ENCODE peak calls at places on chromosome 18, in five cellular contexts. W, H, U, G and P are unnamed samples.

GRCh38 chr18:12346240-12346565 is 30.8 kb downstream of the AFG3L2 start:
- DNase-seq in U (no peak), H (no peak), W (no peak), G (no peak), P (no peak)

GRCh38 chr18:36038102-36038663 is 29.2 kb downstream of the RPRD1A start:
- DNase-seq in W (no peak), G (no peak), H (no peak), U (no peak), P (no peak)

GRCh38 chr18:51191139-51191717 is 6.3 kb downstream of the MEX3C start:
- DNase-seq in H (no peak), G (no peak), W (no peak), U (no peak), P (no peak)

GRCh38 chr18:74388227-74388626 is 68.9 kb downstream of the DIPK1C start:
- DNase-seq in U (no peak), G (no peak), H (peak), W (no peak), P (no peak)

GRCh38 chr18:79603321-79604204 is 76.0 kb upstream of the CTDP1 start:
- DNase-seq in G (no peak), H (no peak), W (no peak), U (peak), P (no peak)

GRCh38 chr18:10089881-10090280 is 176.1 kb downstream of the VAPA start:
- DNase-seq in G (no peak), H (no peak), U (no peak), W (no peak), P (no peak)

GRCh38 chr18:12589419-12589818 is 68.5 kb downstream of the SPIRE1 start:
- DNase-seq in W (no peak), G (no peak), H (no peak), U (no peak), P (no peak)

GRCh38 chr18:12362473-12363174 is 14.4 kb downstream of the AFG3L2 start:
- DNase-seq in G (no peak), W (no peak), H (no peak), U (no peak), P (no peak)

GRCh38 chr18:42801706-42802105 is 313.8 kb downstream of the RIT2 start:
- DNase-seq in U (no peak), W (no peak), G (no peak), H (no peak), P (no peak)

GRCh38 chr18:63255435-63255834 is 64.1 kb downstream of the BCL2 start:
- DNase-seq in W (no peak), G (no peak), U (no peak), H (no peak), P (no peak)

GRCh38 chr18:54983041-54983686 is 23.9 kb upstream of the CCDC68 start:
- DNase-seq in U (no peak), W (peak), G (no peak), H (peak), P (peak)

GRCh38 chr18:23317975-23318675 is 135.0 kb upstream of the RIOK3 start:
- DNase-seq in W (no peak), H (peak), U (no peak), G (no peak), P (no peak)

GRCh38 chr18:62523631-62524442 is 1.0 kb downstream of the ZCCHC2 start:
- DNase-seq in W (no peak), U (peak), H (no peak), G (peak), P (peak)

GRCh38 chr18:51654441-51655326 is 457.2 kb upstream of the MEX3C start:
- DNase-seq in W (no peak), U (no peak), G (no peak), H (no peak), P (no peak)

GRCh38 chr18:13583567-13584245 is 142.7 kb downstream of the FAM210A start:
- DNase-seq in W (no peak), H (no peak), U (no peak), G (no peak), P (no peak)

GRCh38 chr18:23716516-23716915 is 27.3 kb downstream of the LAMA3 start:
- DNase-seq in H (no peak), G (no peak), U (no peak), W (no peak), P (peak)

GRCh38 chr18:56890632-56891031 is 239.5 kb downstream of the WDR7 start:
- DNase-seq in U (no peak), H (peak), G (no peak), W (peak), P (no peak)

GRCh38 chr18:12842459-12843380 is 41.3 kb downstream of the PTPN2 start:
- DNase-seq in H (no peak), U (no peak), W (no peak), G (no peak), P (no peak)

GRCh38 chr18:56323673-56324072 is 314.7 kb downstream of the TXNL1 start:
- DNase-seq in W (no peak), H (no peak), U (no peak), G (no peak), P (no peak)